ENCODE peak calls at places on chromosomes 11 and 22, in seven cellular contexts. W, A, N, J, B, S and D are unnamed samples. For H3K4me1, the result is how much of the 10 kb centered on the place peaks cover.

GRCh38 chr11:134719397-134719796 is 307.4 kb upstream of the B3GAT1 start:
- DNase-seq in B (no peak), J (no peak), S (no peak), A (no peak), N (no peak), W (no peak), D (no peak)

GRCh38 chr11:35334385-35335090 is 84.8 kb downstream of the SLC1A2 start:
- DNase-seq in J (no peak), W (no peak), S (no peak), B (no peak), A (no peak), N (no peak), D (no peak)

GRCh38 chr22:38080847-38081635 is 2.9 kb downstream of the SLC16A8 start:
- DNase-seq in S (peak), J (no peak), A (no peak), B (peak), N (no peak), W (no peak), D (no peak)

GRCh38 chr11:64996710-64997380 is at the start of gene BATF2:
- DNase-seq in N (peak), W (peak), A (peak), J (peak), S (peak), B (peak), D (peak)

GRCh38 chr22:22872722-22873708 is 14.6 kb upstream of the IGLL5 start:
- DNase-seq in J (no peak), A (no peak), W (no peak), N (no peak), B (no peak), S (no peak), D (no peak)

GRCh38 chr22:37100589-37101127 is 8.9 kb downstream of the TMPRSS6 start:
- DNase-seq in N (no peak), B (no peak), A (no peak), W (no peak), S (no peak), J (no peak), D (peak)

GRCh38 chr22:47659467-47660302 is 897.2 kb downstream of the TBC1D22A start:
- DNase-seq in J (no peak), N (no peak), A (no peak), W (no peak), S (no peak), B (no peak), D (no peak)

GRCh38 chr11:69337211-69337721 is 43.3 kb downstream of the MYEOV start:
- DNase-seq in N (no peak), A (no peak), B (no peak), W (no peak), S (no peak), J (no peak), D (peak)

GRCh38 chr22:36765131-36765942 is 10.6 kb downstream of the IFT27 start:
- DNase-seq in N (peak), A (no peak), S (no peak), J (no peak), W (no peak), B (no peak), D (no peak)

GRCh38 chr11:66071326-66071870 is 1.3 kb downstream of the PACS1 start:
- DNase-seq in N (no peak), A (no peak), J (no peak), S (no peak), B (no peak), W (no peak), D (no peak)

GRCh38 chr11:34640050-34640971 is 19.4 kb downstream of the EHF start:
- DNase-seq in A (no peak), J (peak), S (no peak), N (no peak), W (peak), B (no peak), D (no peak)

GRCh38 chr22:33000342-33001280 is 57.6 kb downstream of the SYN3 start:
- DNase-seq in J (peak), S (peak), B (peak), A (no peak), W (peak), N (peak), D (peak)

GRCh38 chr22:36238348-36239149 is 778 bp downstream of the APOL2 start:
- DNase-seq in W (peak), N (no peak), J (peak), S (peak), B (peak), A (no peak), D (peak)

GRCh38 chr11:290621-291231 is 1.8 kb downstream of the PGGHG start:
- DNase-seq in B (no peak), S (no peak), N (peak), A (no peak), W (no peak), J (no peak), D (peak)

GRCh38 chr11:110081462-110082233 is 11.5 kb upstream of the ZC3H12C start:
- DNase-seq in N (no peak), S (no peak), A (no peak), B (no peak), J (no peak), W (no peak), D (no peak)

GRCh38 chr11:69992943-69993694 is 85.0 kb upstream of the ANO1 start:
- DNase-seq in B (no peak), S (no peak), N (no peak), A (no peak), J (no peak), W (no peak), D (no peak)

GRCh38 chr11:6705905-6706535 is 22.9 kb upstream of the MRPL17 start:
- DNase-seq in J (peak), N (no peak), S (peak), W (peak), B (peak), A (no peak), D (no peak)

GRCh38 chr22:40679249-40679963 is at the start of gene MCHR1:
- DNase-seq in J (no peak), A (no peak), S (peak), B (no peak), N (no peak), W (no peak), D (peak)

GRCh38 chr11:66789097-66789890 is 53.9 kb upstream of the RCE1 start:
- DNase-seq in W (no peak), B (no peak), S (no peak), A (no peak), N (no peak), J (no peak), D (no peak)

GRCh38 chr22:38110008-38110862 is at the start of gene BAIAP2L2:
- DNase-seq in N (no peak), S (no peak), B (no peak), W (no peak), A (no peak), J (no peak), D (peak)

GRCh38 chr11:74925281-74925680 is 23.6 kb downstream of the XRRA1 start:
- DNase-seq in B (no peak), N (no peak), A (no peak), S (no peak), J (no peak), W (no peak), D (no peak)

GRCh38 chr11:17293308-17293707 is 16.8 kb downstream of the NUCB2 start:
- DNase-seq in W (no peak), B (no peak), J (no peak), S (no peak), A (no peak), N (no peak), D (no peak)

GRCh38 chr22:21712751-21713427 is 22.7 kb downstream of the YPEL1 start:
- DNase-seq in S (peak), A (peak), B (peak), W (peak), J (peak), N (no peak), D (no peak)

GRCh38 chr11:128448981-128449713 is 138.2 kb downstream of the ETS1 start:
- DNase-seq in W (no peak), N (no peak), B (no peak), J (no peak), A (no peak), S (no peak), D (no peak)

GRCh38 chr11:10770626-10771254 is 19.7 kb downstream of the CTR9 start:
- DNase-seq in J (peak), N (no peak), A (peak), W (no peak), S (peak), B (peak), D (no peak)

GRCh38 chr11:45777127-45777969 is 27.6 kb upstream of the SLC35C1 start:
- DNase-seq in A (no peak), W (no peak), J (no peak), N (no peak), B (no peak), S (no peak), D (no peak)

GRCh38 chr11:41039592-41039991 is 419.9 kb downstream of the LRRC4C start:
- DNase-seq in S (no peak), N (no peak), B (no peak), W (no peak), A (no peak), J (no peak), D (no peak)

GRCh38 chr11:102560555-102561011 is 30.0 kb upstream of the MMP7 start:
- DNase-seq in W (peak), A (no peak), S (no peak), B (no peak), N (peak), J (no peak), D (peak)

GRCh38 chr11:75338516-75339218 is 12.8 kb downstream of the ARRB1 start:
- DNase-seq in W (no peak), J (no peak), N (peak), S (peak), A (no peak), B (peak), D (no peak)

GRCh38 chr11:62464655-62465054 is 45.8 kb downstream of the SCGB1A1 start:
- DNase-seq in N (no peak), W (no peak), S (no peak), A (no peak), J (no peak), B (no peak), D (no peak)

GRCh38 chr11:131808466-131808865 is 438.1 kb downstream of the NTM start:
- DNase-seq in J (no peak), N (no peak), A (no peak), W (no peak), S (no peak), B (no peak), D (no peak)

GRCh38 chr11:110856993-110857812 is 145.0 kb upstream of the ARHGAP20 start:
- DNase-seq in W (no peak), J (no peak), B (peak), N (no peak), A (no peak), S (no peak), D (no peak)

GRCh38 chr11:126290887-126291286 is 8.0 kb downstream of the TIRAP start:
- DNase-seq in W (no peak), B (no peak), N (no peak), S (peak), J (no peak), A (no peak), D (no peak)
- H3K4me1 ChIP-seq in W (under half), B (under half), N (under half), S (under half), J (under half), A (under half), D (under half)

GRCh38 chr11:76724162-76724768 is 53.7 kb upstream of the LRRC32 start:
- DNase-seq in W (no peak), B (no peak), A (no peak), S (no peak), N (peak), J (no peak), D (no peak)

GRCh38 chr11:76723548-76723947 is 53.0 kb upstream of the LRRC32 start:
- DNase-seq in B (no peak), W (no peak), S (no peak), J (no peak), N (peak), A (no peak), D (no peak)

GRCh38 chr11:76719686-76720085 is 49.1 kb upstream of the LRRC32 start:
- DNase-seq in A (no peak), S (no peak), N (peak), W (no peak), B (no peak), J (no peak), D (no peak)

GRCh38 chr11:76723142-76723541 is 52.6 kb upstream of the LRRC32 start:
- DNase-seq in J (peak), A (no peak), B (no peak), W (no peak), S (no peak), N (peak), D (no peak)

DNA sequence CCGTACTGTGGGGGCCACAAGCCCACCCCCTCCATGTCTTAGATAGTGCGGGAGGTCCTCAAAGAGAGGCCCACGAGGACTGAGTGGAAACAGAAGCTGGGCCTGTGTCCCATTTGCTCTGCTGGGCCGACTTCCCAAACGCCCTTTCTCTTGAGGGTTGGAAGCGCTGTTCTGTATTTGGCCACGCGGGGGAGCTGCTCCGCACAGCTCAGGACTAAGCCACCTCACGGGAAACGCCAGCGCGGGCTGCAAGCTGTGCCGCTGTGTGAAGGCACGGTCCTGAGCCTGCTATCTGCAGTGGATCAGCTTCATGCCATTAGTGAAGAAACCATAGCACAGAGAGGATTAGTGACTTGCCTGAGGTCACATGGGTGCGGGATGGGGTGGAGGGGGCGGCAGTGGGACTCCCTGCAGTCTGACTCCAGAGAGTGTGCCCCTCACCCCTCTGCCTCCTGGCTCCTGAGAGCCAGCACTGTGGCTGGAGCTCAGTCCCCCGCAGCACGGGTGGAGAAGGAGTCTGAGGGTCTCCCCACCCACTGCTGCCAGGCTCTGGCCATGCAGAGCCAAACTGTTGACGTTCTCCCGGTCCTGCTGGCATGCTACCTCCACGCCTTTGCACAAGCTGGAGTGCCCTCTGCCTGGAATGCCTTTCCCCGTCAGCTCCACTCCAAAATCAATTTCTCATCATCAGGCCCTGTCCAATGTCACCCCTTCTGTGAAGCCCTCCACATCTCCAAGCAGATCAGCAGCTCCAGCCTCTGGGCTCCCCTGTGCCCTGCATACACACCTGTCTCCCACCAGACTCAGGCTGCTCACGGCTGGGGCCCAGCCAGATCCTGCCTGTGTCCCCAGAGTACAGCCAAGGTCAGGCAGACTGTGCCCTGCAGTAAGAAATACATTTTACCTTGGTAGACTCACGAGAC is 51.5 kb upstream of the LRRC32 start:
- DNase-seq in N (peak), S (peak), A (peak), J (peak), B (peak), W (peak), D (peak)
- TF ChIP-seq POLR2AphosphoS5 in N (no peak), S (no peak), A (no peak), J (no peak), B (no peak), W (no peak), D (no peak)

DNA sequence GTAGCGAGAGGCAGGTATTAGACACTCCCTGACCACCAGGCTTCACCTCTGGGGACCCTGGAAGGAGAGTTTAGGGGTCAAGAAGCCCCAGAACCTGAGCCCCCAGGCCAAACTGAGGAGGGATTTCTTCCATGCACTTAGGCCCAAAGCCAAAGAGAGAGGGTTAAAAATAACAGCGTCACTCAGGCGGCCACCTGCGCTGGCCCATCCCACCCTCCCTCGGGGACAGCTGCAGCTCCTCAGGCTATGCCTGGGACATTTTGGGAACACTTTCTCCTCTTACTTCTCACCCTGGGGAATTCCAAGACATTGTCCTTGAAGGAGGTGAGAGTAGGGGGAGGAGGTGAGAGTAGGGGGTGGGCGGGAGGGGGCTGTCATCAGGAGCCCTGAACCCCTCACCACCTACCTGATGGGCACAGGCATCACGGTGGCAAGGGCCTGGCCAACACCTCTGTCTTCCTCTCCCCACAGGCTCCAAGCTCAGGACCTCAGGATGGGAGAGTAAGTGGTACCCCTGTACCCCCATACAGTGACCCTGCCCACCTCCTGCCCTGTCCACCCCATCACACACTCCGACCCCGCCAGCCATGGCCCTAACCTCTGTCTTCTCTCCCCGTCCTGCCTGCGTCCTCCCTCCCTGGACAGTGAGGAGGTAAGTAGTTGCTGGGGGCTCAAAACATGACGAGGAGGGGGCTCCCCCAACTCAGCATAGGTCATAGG is 583 bp downstream of the TNNI2 start:
- DNase-seq in A (no peak), S (no peak), J (no peak), B (no peak), N (no peak), W (no peak), D (no peak)
- H3K4me1 ChIP-seq in A (under half), S (under half), J (half or more), B (under half), N (under half), W (under half), D (under half)

GRCh38 chr11:12834630-12835029 is 160.4 kb downstream of the TEAD1 start:
- DNase-seq in N (no peak), S (no peak), J (no peak), W (no peak), A (no peak), B (no peak), D (no peak)

GRCh38 chr11:12835286-12835685 is 161.1 kb downstream of the TEAD1 start:
- DNase-seq in A (no peak), B (no peak), J (no peak), S (no peak), N (no peak), W (no peak), D (no peak)

GRCh38 chr11:12841946-12842630 is 167.0 kb upstream of the RASSF10 start:
- DNase-seq in N (no peak), S (peak), J (peak), B (peak), W (peak), A (no peak), D (peak)

GRCh38 chr11:12840871-12841516 is 166.8 kb downstream of the TEAD1 start:
- DNase-seq in S (peak), B (peak), W (no peak), A (no peak), J (no peak), N (no peak), D (no peak)

GRCh38 chr11:12838463-12839120 is 164.4 kb downstream of the TEAD1 start:
- DNase-seq in S (no peak), N (no peak), B (no peak), A (no peak), W (peak), J (no peak), D (no peak)
- TF ChIP-seq POLR2AphosphoS5 in S (no peak), N (no peak), B (no peak), A (no peak), W (peak), J (no peak), D (no peak)

DNA sequence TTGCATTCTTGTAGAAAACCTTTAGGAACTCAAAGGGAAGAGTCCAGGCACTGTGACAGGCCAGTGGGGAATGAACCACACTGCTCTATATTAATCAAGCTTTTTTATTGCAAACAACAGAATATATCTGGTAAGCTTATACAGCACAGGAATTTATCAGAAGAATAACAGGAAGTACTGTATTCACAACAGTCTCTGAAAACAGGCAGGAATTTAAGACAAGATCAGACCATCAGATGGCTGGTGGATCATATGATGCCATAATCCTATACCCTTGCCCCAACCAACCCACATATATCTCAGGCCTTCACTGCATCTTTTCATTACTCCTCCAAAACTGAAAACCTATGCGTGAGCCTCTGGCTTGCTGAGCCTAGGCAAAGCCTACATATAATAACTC is 1.0 kb upstream of the HTATIP2 start:
- DNase-seq in N (no peak), W (no peak), J (no peak), A (no peak), B (peak), S (no peak), D (no peak)
- H3K4me1 ChIP-seq in N (under half), W (under half), J (under half), A (under half), B (under half), S (under half), D (under half)

GRCh38 chr22:42344391-42344861 is 74.0 kb upstream of the TCF20 start:
- DNase-seq in A (no peak), N (peak), W (peak), J (no peak), S (no peak), B (no peak), D (peak)

GRCh38 chr22:42347281-42347824 is 76.9 kb upstream of the TCF20 start:
- DNase-seq in N (no peak), W (no peak), J (no peak), B (no peak), A (no peak), S (peak), D (no peak)

GRCh38 chr22:42343551-42344081 is 73.2 kb upstream of the TCF20 start:
- DNase-seq in B (no peak), A (no peak), W (no peak), S (peak), N (no peak), J (peak), D (no peak)

GRCh38 chr22:42346722-42347121 is 76.3 kb upstream of the TCF20 start:
- DNase-seq in J (no peak), B (no peak), W (no peak), S (no peak), N (no peak), A (no peak), D (no peak)

GRCh38 chr22:42345458-42345857 is 75.0 kb upstream of the TCF20 start:
- DNase-seq in J (no peak), S (no peak), N (no peak), B (no peak), W (no peak), A (no peak), D (no peak)
- TF ChIP-seq POLR2AphosphoS5 in J (no peak), S (no peak), N (no peak), B (no peak), W (no peak), A (no peak), D (no peak)

DNA sequence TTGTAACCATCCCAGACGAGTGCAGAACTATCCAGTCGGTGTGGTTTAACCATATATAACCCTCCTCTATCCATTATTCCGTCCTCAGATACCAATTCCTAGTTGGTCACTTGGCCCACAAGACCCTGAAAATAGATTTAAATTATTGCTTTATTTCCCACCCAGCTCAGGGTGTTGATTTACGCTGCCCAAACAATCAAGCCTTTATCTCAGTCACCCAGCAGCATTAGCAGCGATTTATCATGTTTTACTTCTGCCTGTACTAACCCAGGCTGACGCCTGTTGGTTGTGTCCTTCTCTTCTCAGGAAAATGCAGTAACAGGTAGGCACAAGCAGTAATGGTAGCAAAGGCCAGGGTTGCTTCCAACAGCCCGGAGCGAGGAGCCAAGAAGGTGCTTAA is 81.2 kb downstream of the DSCAML1 start:
- DNase-seq in N (no peak), A (no peak), S (no peak), J (no peak), W (no peak), B (no peak), D (no peak)
- H3K4me1 ChIP-seq in N (under half), A (under half), S (under half), J (under half), W (under half), B (under half), D (under half)

GRCh38 chr11:29527391-29527936 is 489.4 kb downstream of the KCNA4 start:
- DNase-seq in B (peak), A (peak), W (no peak), N (no peak), J (no peak), S (no peak), D (no peak)
- TF ChIP-seq POLR2AphosphoS5 in B (no peak), A (no peak), W (no peak), N (peak), J (no peak), S (no peak), D (no peak)